ENCODE peak calls at places on chromosomes 3 and 15, in six cellular contexts. One of them, this sample, is unnamed.
A peak's percentile ranks its signal among the peaks of the same experiment; 100 is the strongest.

GRCh38 chr3:128794788-128795649 is 69.0 kb downstream of the RAB7A start:
- DNase-seq in nucleus accumbens: peak; percentile 18
- DNase-seq in stimulated activated naive B cell treated with anti-CD40 and anti-IgM and Interleukin-4, amounts not matched to agents 10 μg/mL and 1 μg/mL and 100 μg/mL, for 72 hours: peak; percentile 46
- DNase-seq in ecto neural progenitor cell: peak; percentile 65
- DNase-seq in posterior cingulate gyrus: no peak
- DNase-seq in activated T-cell treated with anti-CD3 and anti-CD28 coated beads, Interleukin-2, amount 50 U/mL, for 1 hour: peak; percentile 56
- DNase-seq in this sample: peak; percentile 74

GRCh38 chr15:73899197-73900128 is 26.1 kb downstream of the TBC1D21 start:
- DNase-seq in posterior cingulate gyrus: no peak
- DNase-seq in nucleus accumbens: no peak
- DNase-seq in ecto neural progenitor cell: no peak
- DNase-seq in stimulated activated naive B cell treated with anti-CD40 and anti-IgM and Interleukin-4, amounts not matched to agents 10 μg/mL and 1 μg/mL and 100 μg/mL, for 72 hours: no peak
- DNase-seq in activated T-cell treated with anti-CD3 and anti-CD28 coated beads, Interleukin-2, amount 50 U/mL, for 1 hour: no peak
- DNase-seq in this sample: no peak

GRCh38 chr3:48856469-48856868 is 8.8 kb upstream of the PRKAR2A start:
- DNase-seq in activated T-cell treated with anti-CD3 and anti-CD28 coated beads, Interleukin-2, amount 50 U/mL, for 1 hour: no peak
- DNase-seq in ecto neural progenitor cell: no peak
- DNase-seq in nucleus accumbens: no peak
- DNase-seq in stimulated activated naive B cell treated with anti-CD40 and anti-IgM and Interleukin-4, amounts not matched to agents 10 μg/mL and 1 μg/mL and 100 μg/mL, for 72 hours: no peak
- DNase-seq in posterior cingulate gyrus: peak; percentile 83
- DNase-seq in this sample: no peak

GRCh38 chr3:150248116-150248864 is 159.8 kb upstream of the TSC22D2 start:
- DNase-seq in posterior cingulate gyrus: no peak
- DNase-seq in nucleus accumbens: no peak
- DNase-seq in stimulated activated naive B cell treated with anti-CD40 and anti-IgM and Interleukin-4, amounts not matched to agents 10 μg/mL and 1 μg/mL and 100 μg/mL, for 72 hours: no peak
- DNase-seq in activated T-cell treated with anti-CD3 and anti-CD28 coated beads, Interleukin-2, amount 50 U/mL, for 1 hour: no peak
- DNase-seq in ecto neural progenitor cell: no peak
- DNase-seq in this sample: no peak

GRCh38 chr3:14879161-14879888 is 60.6 kb downstream of the FGD5 start:
- DNase-seq in nucleus accumbens: no peak
- DNase-seq in activated T-cell treated with anti-CD3 and anti-CD28 coated beads, Interleukin-2, amount 50 U/mL, for 1 hour: no peak
- DNase-seq in posterior cingulate gyrus: no peak
- DNase-seq in ecto neural progenitor cell: no peak
- DNase-seq in stimulated activated naive B cell treated with anti-CD40 and anti-IgM and Interleukin-4, amounts not matched to agents 10 μg/mL and 1 μg/mL and 100 μg/mL, for 72 hours: no peak
- DNase-seq in this sample: no peak

GRCh38 chr3:40970067-40970466 is 229.2 kb upstream of the CTNNB1 start:
- DNase-seq in nucleus accumbens: no peak
- DNase-seq in activated T-cell treated with anti-CD3 and anti-CD28 coated beads, Interleukin-2, amount 50 U/mL, for 1 hour: no peak
- DNase-seq in ecto neural progenitor cell: no peak
- DNase-seq in stimulated activated naive B cell treated with anti-CD40 and anti-IgM and Interleukin-4, amounts not matched to agents 10 μg/mL and 1 μg/mL and 100 μg/mL, for 72 hours: no peak
- DNase-seq in posterior cingulate gyrus: no peak
- DNase-seq in this sample: no peak

GRCh38 chr3:111961461-111962269 is 17.2 kb upstream of the ABHD10 start:
- DNase-seq in nucleus accumbens: no peak
- DNase-seq in activated T-cell treated with anti-CD3 and anti-CD28 coated beads, Interleukin-2, amount 50 U/mL, for 1 hour: no peak
- DNase-seq in ecto neural progenitor cell: no peak
- DNase-seq in posterior cingulate gyrus: no peak
- DNase-seq in stimulated activated naive B cell treated with anti-CD40 and anti-IgM and Interleukin-4, amounts not matched to agents 10 μg/mL and 1 μg/mL and 100 μg/mL, for 72 hours: no peak
- DNase-seq in this sample: no peak

GRCh38 chr15:91572110-91572509 is 281.4 kb upstream of the SLCO3A1 start:
- DNase-seq in stimulated activated naive B cell treated with anti-CD40 and anti-IgM and Interleukin-4, amounts not matched to agents 10 μg/mL and 1 μg/mL and 100 μg/mL, for 72 hours: no peak
- DNase-seq in ecto neural progenitor cell: no peak
- DNase-seq in posterior cingulate gyrus: no peak
- DNase-seq in nucleus accumbens: no peak
- DNase-seq in activated T-cell treated with anti-CD3 and anti-CD28 coated beads, Interleukin-2, amount 50 U/mL, for 1 hour: no peak
- DNase-seq in this sample: peak; percentile 41

GRCh38 chr15:93126496-93127083 is 37.6 kb upstream of the RGMA start:
- DNase-seq in posterior cingulate gyrus: no peak
- DNase-seq in activated T-cell treated with anti-CD3 and anti-CD28 coated beads, Interleukin-2, amount 50 U/mL, for 1 hour: no peak
- DNase-seq in ecto neural progenitor cell: no peak
- DNase-seq in nucleus accumbens: no peak
- DNase-seq in stimulated activated naive B cell treated with anti-CD40 and anti-IgM and Interleukin-4, amounts not matched to agents 10 μg/mL and 1 μg/mL and 100 μg/mL, for 72 hours: no peak
- DNase-seq in this sample: no peak

GRCh38 chr3:190863119-190863465 is 598 bp upstream of the GMNC start:
- DNase-seq in nucleus accumbens: no peak
- DNase-seq in activated T-cell treated with anti-CD3 and anti-CD28 coated beads, Interleukin-2, amount 50 U/mL, for 1 hour: no peak
- DNase-seq in stimulated activated naive B cell treated with anti-CD40 and anti-IgM and Interleukin-4, amounts not matched to agents 10 μg/mL and 1 μg/mL and 100 μg/mL, for 72 hours: no peak
- DNase-seq in posterior cingulate gyrus: no peak
- DNase-seq in ecto neural progenitor cell: no peak
- DNase-seq in this sample: peak; percentile 24

GRCh38 chr15:85064710-85065109 is 83.1 kb downstream of the PDE8A start:
- DNase-seq in posterior cingulate gyrus: no peak
- DNase-seq in stimulated activated naive B cell treated with anti-CD40 and anti-IgM and Interleukin-4, amounts not matched to agents 10 μg/mL and 1 μg/mL and 100 μg/mL, for 72 hours: no peak
- DNase-seq in activated T-cell treated with anti-CD3 and anti-CD28 coated beads, Interleukin-2, amount 50 U/mL, for 1 hour: no peak
- DNase-seq in nucleus accumbens: no peak
- DNase-seq in ecto neural progenitor cell: no peak
- DNase-seq in this sample: no peak

GRCh38 chr3:129536374-129536667 is 6.7 kb upstream of the H1-8 start:
- DNase-seq in stimulated activated naive B cell treated with anti-CD40 and anti-IgM and Interleukin-4, amounts not matched to agents 10 μg/mL and 1 μg/mL and 100 μg/mL, for 72 hours: no peak
- DNase-seq in activated T-cell treated with anti-CD3 and anti-CD28 coated beads, Interleukin-2, amount 50 U/mL, for 1 hour: no peak
- DNase-seq in nucleus accumbens: no peak
- DNase-seq in posterior cingulate gyrus: no peak
- DNase-seq in ecto neural progenitor cell: no peak
- DNase-seq in this sample: no peak

GRCh38 chr3:14652-15051 is 181.9 kb upstream of the CHL1 start:
- DNase-seq in activated T-cell treated with anti-CD3 and anti-CD28 coated beads, Interleukin-2, amount 50 U/mL, for 1 hour: no peak
- DNase-seq in posterior cingulate gyrus: no peak
- DNase-seq in ecto neural progenitor cell: no peak
- DNase-seq in stimulated activated naive B cell treated with anti-CD40 and anti-IgM and Interleukin-4, amounts not matched to agents 10 μg/mL and 1 μg/mL and 100 μg/mL, for 72 hours: no peak
- DNase-seq in nucleus accumbens: no peak
- DNase-seq in this sample: peak; percentile 69

GRCh38 chr3:90091557-90091956 is 984.1 kb downstream of the EPHA3 start:
- DNase-seq in posterior cingulate gyrus: peak; percentile 69
- DNase-seq in stimulated activated naive B cell treated with anti-CD40 and anti-IgM and Interleukin-4, amounts not matched to agents 10 μg/mL and 1 μg/mL and 100 μg/mL, for 72 hours: no peak
- DNase-seq in nucleus accumbens: peak; percentile 3
- DNase-seq in activated T-cell treated with anti-CD3 and anti-CD28 coated beads, Interleukin-2, amount 50 U/mL, for 1 hour: no peak
- DNase-seq in ecto neural progenitor cell: peak; percentile 49
- DNase-seq in this sample: peak; percentile 47

GRCh38 chr15:81363713-81364112 is 10.3 kb downstream of the TMC3 start:
- DNase-seq in stimulated activated naive B cell treated with anti-CD40 and anti-IgM and Interleukin-4, amounts not matched to agents 10 μg/mL and 1 μg/mL and 100 μg/mL, for 72 hours: no peak
- DNase-seq in ecto neural progenitor cell: no peak
- DNase-seq in activated T-cell treated with anti-CD3 and anti-CD28 coated beads, Interleukin-2, amount 50 U/mL, for 1 hour: no peak
- DNase-seq in nucleus accumbens: no peak
- DNase-seq in posterior cingulate gyrus: no peak
- DNase-seq in this sample: no peak

This sample was measured in epithelial cell of esophagus.